ENCODE peak calls at places on chromosomes 12 and 14, in seven cellular contexts. One of them, this sample, is unnamed.

GRCh38 chr12:104279164-104279563 is 24.4 kb upstream of the EID3 start:
- DNase-seq in Daoy: no peak
- DNase-seq in KBM-7: no peak
- DNase-seq in pons: no peak
- DNase-seq in A172: no peak
- DNase-seq in epithelial cell of esophagus: no peak
- DNase-seq in HFF-Myc: no peak
- DNase-seq in this sample: no peak

GRCh38 chr12:45975506-45975905 is 14.9 kb downstream of the SCAF11 start:
- DNase-seq in Daoy: no peak
- DNase-seq in HFF-Myc: no peak
- DNase-seq in pons: no peak
- DNase-seq in A172: no peak
- DNase-seq in KBM-7: no peak
- DNase-seq in epithelial cell of esophagus: no peak
- DNase-seq in this sample: no peak

GRCh38 chr14:56027916-56028637 is 90.1 kb upstream of the PELI2 start:
- DNase-seq in pons: no peak
- DNase-seq in Daoy: no peak
- DNase-seq in KBM-7: no peak
- DNase-seq in A172: no peak
- DNase-seq in HFF-Myc: no peak
- DNase-seq in epithelial cell of esophagus: no peak
- DNase-seq in this sample: no peak

GRCh38 chr14:90091393-90091792 is 29.6 kb downstream of the KCNK13 start:
- DNase-seq in epithelial cell of esophagus: no peak
- DNase-seq in pons: no peak
- DNase-seq in KBM-7: no peak
- DNase-seq in HFF-Myc: no peak
- DNase-seq in Daoy: peak; percentile 56
- DNase-seq in A172: peak; percentile 71
- DNase-seq in this sample: no peak

GRCh38 chr14:99910337-99911268 is 117.4 kb downstream of the EML1 start:
- DNase-seq in Daoy: peak; percentile 89
- DNase-seq in HFF-Myc: peak; percentile 56
- DNase-seq in A172: peak; percentile 73
- DNase-seq in KBM-7: no peak
- DNase-seq in pons: no peak
- DNase-seq in epithelial cell of esophagus: peak; percentile 71
- DNase-seq in this sample: no peak

GRCh38 chr12:77979597-77980250 is 149.0 kb downstream of the NAV3 start:
- DNase-seq in epithelial cell of esophagus: no peak
- DNase-seq in HFF-Myc: no peak
- DNase-seq in KBM-7: no peak
- DNase-seq in Daoy: no peak
- DNase-seq in pons: no peak
- DNase-seq in A172: peak; percentile 29
- DNase-seq in this sample: no peak

GRCh38 chr12:95836185-95836609 is 22.6 kb upstream of the SNRPF start:
- DNase-seq in A172: no peak
- DNase-seq in KBM-7: no peak
- DNase-seq in HFF-Myc: peak; percentile 22
- DNase-seq in Daoy: peak; percentile 40
- DNase-seq in pons: no peak
- DNase-seq in epithelial cell of esophagus: peak; percentile 88
- DNase-seq in this sample: no peak

GRCh38 chr14:101073598-101073965 is 170.1 kb upstream of the RTL1 start:
- DNase-seq in A172: no peak
- DNase-seq in pons: no peak
- DNase-seq in HFF-Myc: no peak
- DNase-seq in KBM-7: no peak
- DNase-seq in Daoy: no peak
- DNase-seq in epithelial cell of esophagus: no peak
- DNase-seq in this sample: no peak

GRCh38 chr12:63944586-63945228 is 100.2 kb downstream of the SRGAP1 start:
- DNase-seq in epithelial cell of esophagus: no peak
- DNase-seq in KBM-7: peak; percentile 78
- DNase-seq in Daoy: peak; percentile 7
- DNase-seq in A172: no peak
- DNase-seq in HFF-Myc: no peak
- DNase-seq in pons: peak; percentile 62
- DNase-seq in this sample: no peak

GRCh38 chr12:122726056-122726558 is 4.5 kb downstream of the HCAR1 start:
- DNase-seq in A172: peak; percentile 66
- DNase-seq in epithelial cell of esophagus: peak; percentile 88
- DNase-seq in KBM-7: peak; percentile 89
- DNase-seq in HFF-Myc: no peak
- DNase-seq in Daoy: peak; percentile 37
- DNase-seq in pons: peak; percentile 45
- DNase-seq in this sample: no peak

GRCh38 chr12:113889806-113890581 is 76.1 kb downstream of the RBM19 start:
- DNase-seq in HFF-Myc: no peak
- DNase-seq in KBM-7: no peak
- DNase-seq in Daoy: no peak
- DNase-seq in pons: peak; percentile 23
- DNase-seq in epithelial cell of esophagus: no peak
- DNase-seq in A172: no peak
- DNase-seq in this sample: no peak

GRCh38 chr12:107355612-107356011 is 262.3 kb upstream of the CRY1 start:
- DNase-seq in A172: no peak
- DNase-seq in HFF-Myc: no peak
- DNase-seq in Daoy: no peak
- DNase-seq in pons: no peak
- DNase-seq in KBM-7: no peak
- DNase-seq in epithelial cell of esophagus: no peak
- DNase-seq in this sample: no peak

GRCh38 chr14:91075553-91075952 is 15.1 kb upstream of the RPS6KA5 start:
- DNase-seq in epithelial cell of esophagus: no peak
- DNase-seq in A172: no peak
- DNase-seq in Daoy: no peak
- DNase-seq in HFF-Myc: no peak
- DNase-seq in KBM-7: no peak
- DNase-seq in pons: no peak
- DNase-seq in this sample: no peak